ENCODE peak calls at places on chromosomes 5 and 9, in five cellular contexts. Y is H1, Z is stomach, I is GM23338, Q is breast epithelium. L is an unnamed sample.

GRCh38 chr5:66230551-66230950 is 86.5 kb downstream of the SREK1 start:
- DNase-seq in Q (no peak), Y (no peak), Z (no peak), I (peak; percentile 70), L (no peak)

GRCh38 chr5:23490993-23491392 is 16.4 kb upstream of the PRDM9 start:
- DNase-seq in Q (no peak), Z (no peak), I (no peak), Y (no peak), L (no peak)

GRCh38 chr9:135230386-135230765 is 142.9 kb downstream of the OLFM1 start:
- DNase-seq in I (no peak), Z (no peak), Q (no peak), Y (no peak), L (no peak)

GRCh38 chr9:102483666-102484065 is 511.5 kb upstream of the CYLC2 start:
- DNase-seq in I (no peak), Z (no peak), Q (no peak), Y (no peak), L (no peak)

GRCh38 chr5:112738180-112738560 is 485 bp downstream of the APC start:
- DNase-seq in Z (no peak), Y (no peak), Q (no peak), I (peak; percentile 48), L (peak; percentile 1)

GRCh38 chr9:112166176-112167140 is 8.6 kb downstream of the SUSD1 start:
- DNase-seq in Q (peak; percentile 45), I (peak; percentile 52), Z (no peak), Y (no peak), L (no peak)

GRCh38 chr5:159667286-159667685 is 249.0 kb upstream of the ADRA1B start:
- DNase-seq in Y (no peak), I (no peak), Q (no peak), Z (no peak), L (no peak)

GRCh38 chr5:42855386-42855785 is 43.7 kb upstream of the SELENOP start:
- DNase-seq in Y (no peak), I (no peak), Z (no peak), Q (no peak), L (no peak)

GRCh38 chr9:134066923-134067851 is 639 bp downstream of the BRD3 start:
- DNase-seq in Z (peak; percentile 34), Y (no peak), I (peak; percentile 43), Q (no peak), L (no peak)

GRCh38 chr5:122639852-122640251 is 135.0 kb upstream of the SNX2 start:
- DNase-seq in Y (no peak), Z (no peak), I (no peak), Q (no peak), L (no peak)

GRCh38 chr9:128920381-128921058 is at the start of gene PHYHD1:
- DNase-seq in I (no peak), Z (peak; percentile 67), Q (peak; percentile 40), Y (no peak), L (no peak)
- TF ChIP-seq POLR2AphosphoS5 in I (no peak), Z (no peak), Q (no peak), Y (no peak), L (no peak)

DNA sequence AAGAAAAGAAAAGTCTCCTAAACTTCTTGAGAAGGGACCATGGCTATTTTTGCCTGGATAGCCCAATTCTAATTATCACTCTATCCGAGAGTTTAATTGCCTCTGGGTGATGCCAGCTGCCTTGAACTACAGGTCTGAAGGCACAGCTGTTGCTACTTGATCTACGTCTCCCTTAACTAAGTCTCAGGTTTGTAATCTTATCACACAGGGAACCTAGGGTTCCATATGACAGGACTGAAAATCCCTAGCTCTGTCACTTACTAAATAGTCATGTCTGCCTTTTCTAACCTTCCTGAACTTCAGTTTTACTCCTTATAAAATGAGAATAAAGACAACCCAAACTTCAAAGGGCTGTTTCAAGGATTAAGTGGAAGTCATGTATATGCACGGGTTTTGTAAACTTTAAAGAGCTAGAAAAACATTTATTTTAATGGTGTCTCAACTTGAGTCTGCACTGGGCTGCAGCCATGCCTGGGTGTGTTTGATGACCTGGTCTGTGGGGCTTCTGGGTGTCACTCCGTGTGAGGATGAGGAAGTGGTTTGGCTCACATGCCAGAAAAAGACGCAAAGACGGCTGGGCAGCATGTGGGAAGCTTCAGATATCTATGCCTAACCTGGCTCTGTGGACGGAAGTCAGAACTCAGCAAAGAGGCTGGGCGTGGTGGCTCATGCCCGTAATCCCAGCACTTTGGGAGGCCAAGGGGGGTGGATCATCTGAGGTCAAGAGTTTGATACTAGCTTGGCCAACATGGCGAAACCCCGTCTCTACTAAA is 129.3 kb upstream of the SLC44A1 start:
- DNase-seq in Q (no peak), I (no peak), Z (peak; percentile 42), Y (no peak), L (peak; percentile 88)
- H3K4me3 ChIP-seq in Q (no peak overlapping the region), I (no peak overlapping the region), Z (no peak overlapping the region), Y (no peak overlapping the region), L (no peak overlapping the region)

GRCh38 chr5:151295138-151295537 is 8.4 kb downstream of the SLC36A3 start:
- DNase-seq in Q (no peak), Y (no peak), Z (no peak), I (no peak), L (peak; percentile 63)
- TF ChIP-seq POLR2AphosphoS5 in Q (no peak), Y (no peak), Z (no peak), I (no peak), L (no peak)

GRCh38 chr5:136193396-136193935 is 504 bp upstream of the SMIM32 start:
- DNase-seq in I (no peak), Q (no peak), Z (no peak), Y (no peak), L (no peak)
- H3K4me3 ChIP-seq in I (peak overlapping the region; percentile 77), Q (peak overlapping the region; percentile 61), Z (peak overlapping the region; percentile 50), Y (peak overlapping the region; percentile 51), L (no peak overlapping the region)

GRCh38 chr5:150658699-150659265 is 2.3 kb upstream of the MYOZ3 start:
- DNase-seq in Q (no peak), Y (no peak), I (no peak), Z (no peak), L (no peak)
- TF ChIP-seq POLR2AphosphoS5 in Q (no peak), Y (no peak), I (no peak), Z (no peak), L (no peak)

DNA sequence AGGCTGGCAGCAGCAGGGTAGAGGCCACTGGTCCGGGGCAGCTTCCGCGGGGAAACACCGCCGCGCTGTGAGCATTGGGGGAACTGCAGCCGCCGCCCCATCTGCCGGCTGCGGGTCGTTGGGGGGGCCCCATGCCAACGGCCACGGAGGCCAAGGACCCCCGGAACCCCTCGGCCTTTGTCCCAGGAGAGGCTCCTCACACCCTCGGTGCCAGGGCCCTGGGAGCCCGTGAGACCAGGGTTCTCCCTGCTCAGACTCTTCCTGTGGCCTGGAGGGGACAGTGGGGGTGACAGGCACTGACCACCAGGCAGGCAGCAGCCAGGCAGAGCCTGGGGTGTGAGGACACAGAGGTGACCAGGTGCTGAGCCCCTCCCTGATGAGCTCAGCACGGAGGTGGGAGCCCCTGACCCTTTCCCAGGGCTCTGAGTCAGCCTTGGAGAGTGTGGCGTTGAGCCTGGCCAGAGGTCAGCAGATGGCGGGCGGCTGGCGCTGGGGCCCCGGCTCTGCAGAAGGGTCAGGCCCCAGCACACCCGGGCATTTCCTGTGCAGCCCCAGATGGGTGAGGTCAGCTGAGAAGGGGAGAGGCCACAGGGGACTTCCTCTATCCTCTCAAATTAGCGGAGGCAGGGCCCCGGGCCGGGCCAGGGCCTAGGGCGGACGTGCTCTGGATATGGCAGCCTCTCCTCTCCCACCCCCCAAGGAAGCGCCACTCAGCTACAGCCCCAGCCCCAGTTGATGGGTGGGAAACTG is 17.9 kb upstream of the EGFL7 start:
- DNase-seq in Z (peak; percentile 52), Y (no peak), I (peak; percentile 79), Q (no peak), L (no peak)
- H3K4me3 ChIP-seq in Z (peak overlapping the region; percentile 12), Y (no peak overlapping the region), I (peak overlapping the region; percentile 45), Q (peak overlapping the region; percentile 56), L (no peak overlapping the region)

GRCh38 chr9:83299556-83299955 is 236.6 kb upstream of the RASEF start:
- DNase-seq in I (no peak), Y (no peak), Q (no peak), Z (no peak), L (no peak)

GRCh38 chr9:83299094-83299493 is 236.2 kb upstream of the RASEF start:
- DNase-seq in Z (no peak), Q (no peak), I (no peak), Y (no peak), L (no peak)

GRCh38 chr9:83307051-83307724 is 231.0 kb downstream of the FRMD3 start:
- DNase-seq in Y (no peak), Q (no peak), I (no peak), Z (no peak), L (no peak)

DNA sequence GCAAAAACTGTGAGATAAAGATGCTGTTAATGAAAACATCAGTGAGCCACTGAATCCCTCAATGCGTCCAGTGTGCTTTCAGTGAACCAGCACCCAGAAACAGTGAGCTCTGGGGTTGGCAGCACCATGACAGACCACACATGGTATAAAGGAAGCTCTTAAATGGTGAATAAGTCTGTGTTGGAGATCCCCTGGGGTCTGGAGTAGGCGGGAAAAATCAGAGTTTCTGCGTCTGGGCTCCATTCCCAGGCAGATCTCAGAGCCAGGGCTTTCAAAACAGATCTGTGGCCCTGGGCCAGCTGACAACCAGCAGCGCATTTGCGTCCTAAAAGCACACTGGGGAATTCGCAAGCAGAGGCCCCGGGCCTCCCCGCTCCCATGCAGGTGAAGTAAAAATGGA is 233.5 kb downstream of the FRMD3 start:
- DNase-seq in I (no peak), Q (peak; percentile 34), Z (peak; percentile 75), Y (no peak), L (no peak)
- TF ChIP-seq POLR2AphosphoS5 in I (no peak), Q (no peak), Z (no peak), Y (no peak), L (no peak)

GRCh38 chr5:150302301-150303069 is at the start of gene ARSI:
- DNase-seq in I (peak; percentile 93), Z (no peak), Y (no peak), Q (no peak), L (no peak)
- H3K4me3 ChIP-seq in I (peak within 1 kb of the TSS; percentile 66), Z (peak within 1 kb of the TSS; percentile 39), Y (peak within 1 kb of the TSS; percentile 41), Q (peak within 1 kb of the TSS; percentile 64), L (no peak within 1 kb of the TSS)

GRCh38 chr5:133890776-133891280 is 77.6 kb downstream of the C5orf15 start:
- DNase-seq in Z (no peak), Q (no peak), I (no peak), Y (no peak), L (no peak)

GRCh38 chr5:133888625-133888991 is 79.8 kb downstream of the C5orf15 start:
- DNase-seq in Q (no peak), Y (no peak), Z (no peak), I (no peak), L (no peak)

GRCh38 chr5:133890308-133890707 is 78.1 kb downstream of the C5orf15 start:
- DNase-seq in Y (no peak), I (no peak), Z (no peak), Q (no peak), L (no peak)

GRCh38 chr5:133891390-133891789 is 77.0 kb downstream of the C5orf15 start:
- DNase-seq in Z (no peak), Q (no peak), I (no peak), Y (no peak), L (no peak)

DNA sequence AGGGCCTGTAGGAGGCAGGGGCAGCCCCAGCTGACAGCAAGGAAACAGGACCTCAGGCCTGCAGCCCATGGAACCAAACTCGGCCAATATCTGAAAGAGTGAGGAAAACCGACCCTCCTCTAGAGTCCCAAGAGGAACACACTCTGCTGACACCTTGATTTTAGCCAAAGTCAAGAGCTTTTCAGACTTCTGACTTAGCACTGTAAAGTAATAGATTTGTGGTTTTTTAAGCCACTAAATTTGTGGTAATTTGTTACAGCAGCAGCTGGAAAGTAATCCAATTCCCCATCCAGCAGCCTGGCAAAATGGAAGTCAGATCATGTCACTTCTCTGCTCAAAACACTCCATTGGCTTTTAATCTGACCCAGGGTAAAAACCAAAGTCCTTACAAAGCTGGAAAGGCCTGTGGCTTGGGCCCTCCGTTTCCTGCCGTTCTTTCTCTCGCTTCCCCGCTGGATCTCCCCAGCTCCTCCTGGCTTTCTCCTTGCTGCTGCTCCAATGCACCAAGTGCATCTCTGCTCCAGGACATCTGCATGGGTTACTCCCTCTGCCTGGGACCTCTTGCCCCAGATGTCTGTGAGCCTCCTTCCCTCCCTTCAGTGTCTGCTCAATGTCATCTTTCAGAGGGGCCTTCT is 79.0 kb downstream of the C5orf15 start:
- DNase-seq in I (no peak), Y (no peak), Q (no peak), Z (no peak), L (no peak)
- TF ChIP-seq POLR2AphosphoS5 in I (no peak), Y (no peak), Q (no peak), Z (no peak), L (no peak)